ENCODE peak calls at places on chromosomes 5 and 9, in five cellular contexts. V, Z, E, J and P are unnamed samples.

GRCh38 chr9:127535834-127536233 is 76.2 kb upstream of the STXBP1 start:
- DNase-seq in V (peak; percentile 81), Z (no peak), E (no peak), J (no peak), P (peak; percentile 84)

GRCh38 chr9:131361202-131361833 is 32.6 kb upstream of the PRRC2B start:
- DNase-seq in V (peak; percentile 5), Z (peak; percentile 55), E (no peak), J (no peak), P (no peak)

GRCh38 chr9:99489043-99489378 is 266.9 kb downstream of the SEC61B start:
- DNase-seq in V (peak; percentile 83), Z (no peak), E (no peak), J (no peak), P (peak; percentile 75)

GRCh38 chr9:21688108-21689102 is 114.0 kb upstream of the MTAP start:
- DNase-seq in V (peak; percentile 98), Z (peak; percentile 49), E (no peak), J (no peak), P (peak; percentile 71)

GRCh38 chr5:180602481-180603075 is 11.3 kb upstream of the SCGB3A1 start:
- DNase-seq in V (no peak), Z (no peak), E (peak; percentile 40), J (no peak), P (no peak)

GRCh38 chr5:893711-894110 is 1.0 kb downstream of the TRIP13 start:
- DNase-seq in V (no peak), Z (no peak), E (no peak), J (no peak), P (no peak)

GRCh38 chr9:130480673-130481072 is 35.9 kb downstream of the ASS1 start:
- DNase-seq in V (no peak), Z (no peak), E (no peak), J (no peak), P (no peak)

GRCh38 chr9:75148551-75148950 is 60.2 kb downstream of the OSTF1 start:
- DNase-seq in V (peak; percentile 92), Z (no peak), E (no peak), J (no peak), P (peak; percentile 86)